ENCODE peak calls at places on chromosomes 6 and 20, in five cellular contexts. One of them, this sample, is unnamed.
A peak's percentile ranks its signal among the peaks of the same experiment; 100 is the strongest.

GRCh38 chr6:7193122-7193521 is 85.4 kb downstream of the RREB1 start:
- DNase-seq in IMR-90: no peak
- DNase-seq in OCI-LY7: no peak
- DNase-seq in effector memory CD4-positive, alpha-beta T cell: no peak
- DNase-seq in PC-3: no peak
- DNase-seq in this sample: no peak

GRCh38 chr20:48607544-48607865 is 220.3 kb downstream of the PREX1 start:
- DNase-seq in IMR-90: no peak
- DNase-seq in OCI-LY7: no peak
- DNase-seq in effector memory CD4-positive, alpha-beta T cell: no peak
- DNase-seq in PC-3: no peak
- DNase-seq in this sample: no peak

GRCh38 chr6:148495029-148495428 is 152.4 kb downstream of the SASH1 start:
- DNase-seq in IMR-90: no peak
- DNase-seq in OCI-LY7: no peak
- DNase-seq in effector memory CD4-positive, alpha-beta T cell: no peak
- DNase-seq in PC-3: no peak
- DNase-seq in this sample: no peak

GRCh38 chr20:51628533-51629398 is 86.2 kb upstream of the NFATC2 start:
- DNase-seq in IMR-90: peak; percentile 86
- DNase-seq in OCI-LY7: no peak
- DNase-seq in effector memory CD4-positive, alpha-beta T cell: no peak
- DNase-seq in PC-3: no peak
- DNase-seq in this sample: no peak

GRCh38 chr20:31790401-31790800 is 28.8 kb upstream of the MYLK2 start:
- DNase-seq in IMR-90: no peak
- DNase-seq in OCI-LY7: no peak
- DNase-seq in effector memory CD4-positive, alpha-beta T cell: no peak
- DNase-seq in PC-3: no peak
- DNase-seq in this sample: no peak

GRCh38 chr20:59525500-59526241 is 78.7 kb upstream of the PHACTR3 start:
- DNase-seq in IMR-90: peak; percentile 13
- DNase-seq in OCI-LY7: peak; percentile 26
- DNase-seq in effector memory CD4-positive, alpha-beta T cell: no peak
- DNase-seq in PC-3: peak; percentile 70
- DNase-seq in this sample: no peak

GRCh38 chr6:108133594-108134179 is 32.1 kb upstream of the NR2E1 start:
- DNase-seq in IMR-90: peak; percentile 74
- DNase-seq in OCI-LY7: no peak
- DNase-seq in effector memory CD4-positive, alpha-beta T cell: no peak
- DNase-seq in PC-3: peak; percentile 73
- DNase-seq in this sample: no peak

GRCh38 chr6:119129148-119129967 is 50.9 kb upstream of the FAM184A start:
- DNase-seq in IMR-90: peak; percentile 76
- DNase-seq in OCI-LY7: peak; percentile 72
- DNase-seq in effector memory CD4-positive, alpha-beta T cell: no peak
- DNase-seq in PC-3: peak; percentile 75
- DNase-seq in this sample: no peak

GRCh38 chr20:63635431-63636141 is 8.7 kb upstream of the GMEB2 start:
- DNase-seq in IMR-90: no peak
- DNase-seq in OCI-LY7: peak; percentile 61
- DNase-seq in effector memory CD4-positive, alpha-beta T cell: peak; percentile 72
- DNase-seq in PC-3: no peak
- DNase-seq in this sample: peak; percentile 30

GRCh38 chr20:56001890-56002289 is 3.4 kb downstream of the CBLN4 start:
- DNase-seq in IMR-90: no peak
- DNase-seq in OCI-LY7: no peak
- DNase-seq in effector memory CD4-positive, alpha-beta T cell: no peak
- DNase-seq in PC-3: no peak
- DNase-seq in this sample: no peak
- H3K9me3 ChIP-seq in IMR-90: peaks cover 29% of the 10 kb centered on the region
- H3K9me3 ChIP-seq in OCI-LY7: no peaks in the 10 kb centered on the region
- H3K9me3 ChIP-seq in effector memory CD4-positive, alpha-beta T cell: no peaks in the 10 kb centered on the region
- H3K9me3 ChIP-seq in PC-3: peaks cover 46% of the 10 kb centered on the region
- H3K9me3 ChIP-seq in this sample: no peaks in the 10 kb centered on the region

DNA sequence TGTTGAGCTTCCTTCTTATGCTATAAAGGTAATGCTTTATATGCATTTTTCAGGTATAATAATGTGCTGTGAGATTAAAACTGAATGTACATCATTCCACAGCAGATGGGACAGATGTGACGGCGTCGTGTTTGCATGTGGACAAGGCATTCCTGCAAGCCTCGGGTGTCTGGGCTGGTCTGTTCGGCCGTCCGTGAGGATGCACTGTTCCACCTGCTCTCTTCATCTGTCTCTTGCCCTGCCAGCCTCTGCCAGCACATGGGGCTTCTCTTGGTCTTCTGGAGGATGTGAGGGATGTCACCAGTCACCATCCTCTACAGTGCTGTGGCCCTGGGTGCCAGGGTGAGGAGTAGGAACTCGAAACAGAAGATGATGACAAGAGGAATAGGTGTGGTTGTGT is 223.2 kb downstream of the ERMARD start:
- DNase-seq in IMR-90: no peak
- DNase-seq in OCI-LY7: no peak
- DNase-seq in effector memory CD4-positive, alpha-beta T cell: no peak
- DNase-seq in PC-3: no peak
- DNase-seq in this sample: no peak
- H3K9me3 ChIP-seq in IMR-90: peaks cover 44% of the 10 kb centered on the region
- H3K9me3 ChIP-seq in OCI-LY7: no peaks in the 10 kb centered on the region
- H3K9me3 ChIP-seq in effector memory CD4-positive, alpha-beta T cell: no peaks in the 10 kb centered on the region
- H3K9me3 ChIP-seq in PC-3: no peaks in the 10 kb centered on the region
- H3K9me3 ChIP-seq in this sample: no peaks in the 10 kb centered on the region

DNA sequence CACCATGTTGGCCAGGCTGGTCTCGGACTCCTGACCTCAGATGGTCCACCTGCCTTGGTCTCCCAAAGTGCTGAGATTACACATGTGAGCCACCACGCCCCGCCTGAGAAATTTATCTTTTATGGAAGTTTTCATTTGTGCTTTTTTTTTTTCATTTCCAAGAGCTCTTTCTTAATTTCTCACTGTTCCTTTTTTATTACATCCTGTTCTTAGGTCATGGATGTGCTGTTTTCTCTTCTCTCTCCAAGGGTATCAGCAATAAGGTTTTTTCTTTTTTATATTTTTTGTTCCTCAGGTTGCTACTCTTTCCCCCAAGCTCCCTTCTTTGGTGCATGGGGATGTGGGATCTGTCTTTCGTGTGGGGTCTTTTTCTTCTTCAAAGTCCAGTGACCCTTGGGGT is 21.2 kb upstream of the LSM14B start:
- DNase-seq in IMR-90: no peak
- DNase-seq in OCI-LY7: no peak
- DNase-seq in effector memory CD4-positive, alpha-beta T cell: no peak
- DNase-seq in PC-3: no peak
- DNase-seq in this sample: no peak
- H3K9me3 ChIP-seq in IMR-90: peaks cover 25% of the 10 kb centered on the region
- H3K9me3 ChIP-seq in OCI-LY7: no peaks in the 10 kb centered on the region
- H3K9me3 ChIP-seq in effector memory CD4-positive, alpha-beta T cell: peaks cover 17% of the 10 kb centered on the region
- H3K9me3 ChIP-seq in PC-3: no peaks in the 10 kb centered on the region
- H3K9me3 ChIP-seq in this sample: no peaks in the 10 kb centered on the region

GRCh38 chr20:29874476-29875202 is 1382.8 kb upstream of the DEFB115 start:
- DNase-seq in IMR-90: no peak
- DNase-seq in OCI-LY7: no peak
- DNase-seq in effector memory CD4-positive, alpha-beta T cell: no peak
- DNase-seq in PC-3: no peak
- DNase-seq in this sample: no peak
- H3K9me3 ChIP-seq in IMR-90: peaks cover 43% of the 10 kb centered on the region
- H3K9me3 ChIP-seq in OCI-LY7: no peaks in the 10 kb centered on the region
- H3K9me3 ChIP-seq in effector memory CD4-positive, alpha-beta T cell: no peaks in the 10 kb centered on the region
- H3K9me3 ChIP-seq in PC-3: peaks cover 12% of the 10 kb centered on the region
- H3K9me3 ChIP-seq in this sample: no peaks in the 10 kb centered on the region

DNA sequence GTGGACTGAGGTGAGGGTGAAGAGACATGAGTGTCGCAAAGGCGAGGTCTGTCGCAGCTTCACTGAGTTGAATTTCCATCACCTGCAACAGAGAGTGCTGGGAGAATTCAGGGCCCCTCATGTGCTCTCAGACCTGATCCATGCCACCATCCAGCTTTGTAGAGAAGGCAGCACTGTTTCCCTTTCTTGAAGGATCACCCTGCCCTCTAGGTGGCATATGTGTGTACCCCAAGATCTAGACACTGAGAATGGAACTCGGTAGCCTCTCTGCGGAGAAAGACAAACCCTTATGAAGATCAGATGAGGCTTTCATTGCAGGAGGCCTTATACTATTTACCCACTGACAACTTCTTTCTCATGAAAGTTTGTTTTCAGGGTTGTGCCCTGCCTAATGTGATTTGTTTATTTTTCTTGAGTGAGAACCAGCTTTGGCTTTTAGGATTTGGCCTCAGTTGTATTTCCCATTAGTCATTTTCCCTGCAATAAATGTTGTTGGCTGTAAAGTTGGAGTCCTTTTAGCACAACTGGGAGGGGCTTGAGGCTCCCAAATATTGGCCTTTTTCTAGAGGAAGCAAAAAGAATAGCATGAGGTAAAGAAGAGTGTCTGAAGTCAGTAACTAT is 811.3 kb downstream of the DHX35 start:
- DNase-seq in IMR-90: no peak
- DNase-seq in OCI-LY7: no peak
- DNase-seq in effector memory CD4-positive, alpha-beta T cell: no peak
- DNase-seq in PC-3: no peak
- DNase-seq in this sample: no peak
- H3K9me3 ChIP-seq in IMR-90: no peaks in the 10 kb centered on the region
- H3K9me3 ChIP-seq in OCI-LY7: no peaks in the 10 kb centered on the region
- H3K9me3 ChIP-seq in effector memory CD4-positive, alpha-beta T cell: no peaks in the 10 kb centered on the region
- H3K9me3 ChIP-seq in PC-3: peaks cover 40% of the 10 kb centered on the region
- H3K9me3 ChIP-seq in this sample: no peaks in the 10 kb centered on the region

GRCh38 chr20:28616354-28616753 is 2641.1 kb upstream of the DEFB115 start:
- DNase-seq in IMR-90: no peak
- DNase-seq in OCI-LY7: no peak
- DNase-seq in effector memory CD4-positive, alpha-beta T cell: no peak
- DNase-seq in PC-3: no peak
- DNase-seq in this sample: no peak
- H3K9me3 ChIP-seq in IMR-90: no peaks in the 10 kb centered on the region
- H3K9me3 ChIP-seq in OCI-LY7: peaks cover 25% of the 10 kb centered on the region
- H3K9me3 ChIP-seq in effector memory CD4-positive, alpha-beta T cell: no peaks in the 10 kb centered on the region
- H3K9me3 ChIP-seq in PC-3: peaks cover 24% of the 10 kb centered on the region
- H3K9me3 ChIP-seq in this sample: peaks cover 8% of the 10 kb centered on the region

GRCh38 chr6:164347455-164347854 is 932.9 kb downstream of the QKI start:
- DNase-seq in IMR-90: no peak
- DNase-seq in OCI-LY7: no peak
- DNase-seq in effector memory CD4-positive, alpha-beta T cell: no peak
- DNase-seq in PC-3: no peak
- DNase-seq in this sample: no peak

GRCh38 chr6:164345340-164345739 is 930.8 kb downstream of the QKI start:
- DNase-seq in IMR-90: no peak
- DNase-seq in OCI-LY7: no peak
- DNase-seq in effector memory CD4-positive, alpha-beta T cell: no peak
- DNase-seq in PC-3: no peak
- DNase-seq in this sample: no peak

GRCh38 chr6:164344801-164345291 is 930.3 kb downstream of the QKI start:
- DNase-seq in IMR-90: no peak
- DNase-seq in OCI-LY7: no peak
- DNase-seq in effector memory CD4-positive, alpha-beta T cell: no peak
- DNase-seq in PC-3: no peak
- DNase-seq in this sample: no peak

GRCh38 chr6:164346631-164347030 is 932.1 kb downstream of the QKI start:
- DNase-seq in IMR-90: no peak
- DNase-seq in OCI-LY7: no peak
- DNase-seq in effector memory CD4-positive, alpha-beta T cell: no peak
- DNase-seq in PC-3: no peak
- DNase-seq in this sample: no peak

DNA sequence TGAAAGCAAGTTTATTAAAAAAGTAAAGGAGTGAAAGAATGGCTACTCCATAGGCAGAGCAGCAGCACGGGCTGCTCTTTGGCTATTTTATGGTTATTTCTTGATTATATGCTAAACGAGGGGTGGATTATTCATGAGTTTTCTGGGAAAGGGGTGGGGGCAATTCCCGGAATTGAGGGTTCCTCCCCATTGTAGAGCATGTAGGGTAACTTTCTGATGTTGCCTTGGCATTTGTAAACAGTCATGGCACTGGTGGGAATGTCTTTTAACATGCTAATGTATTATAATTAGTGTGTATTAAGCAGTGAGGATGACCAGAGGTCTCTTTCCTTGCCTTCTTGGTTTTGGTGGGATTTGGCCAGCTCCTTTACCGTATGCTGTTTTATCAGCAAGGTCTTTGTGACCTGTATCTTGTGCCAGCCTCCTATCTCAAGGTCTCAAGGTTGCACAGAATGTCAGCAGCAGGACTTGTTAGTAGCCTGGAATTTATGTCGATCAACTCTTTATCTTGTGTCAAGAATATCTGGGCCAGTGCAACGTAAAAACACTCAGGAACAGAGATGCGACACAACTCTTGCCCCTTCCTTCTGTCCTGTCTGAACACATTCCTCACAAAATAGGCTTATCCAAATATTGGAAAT is 931.5 kb downstream of the QKI start:
- DNase-seq in IMR-90: no peak
- DNase-seq in OCI-LY7: no peak
- DNase-seq in effector memory CD4-positive, alpha-beta T cell: no peak
- DNase-seq in PC-3: no peak
- DNase-seq in this sample: no peak
- H3K9me3 ChIP-seq in IMR-90: peaks cover 16% of the 10 kb centered on the region
- H3K9me3 ChIP-seq in OCI-LY7: no peaks in the 10 kb centered on the region
- H3K9me3 ChIP-seq in effector memory CD4-positive, alpha-beta T cell: no peaks in the 10 kb centered on the region
- H3K9me3 ChIP-seq in PC-3: no peaks in the 10 kb centered on the region
- H3K9me3 ChIP-seq in this sample: no peaks in the 10 kb centered on the region

DNA sequence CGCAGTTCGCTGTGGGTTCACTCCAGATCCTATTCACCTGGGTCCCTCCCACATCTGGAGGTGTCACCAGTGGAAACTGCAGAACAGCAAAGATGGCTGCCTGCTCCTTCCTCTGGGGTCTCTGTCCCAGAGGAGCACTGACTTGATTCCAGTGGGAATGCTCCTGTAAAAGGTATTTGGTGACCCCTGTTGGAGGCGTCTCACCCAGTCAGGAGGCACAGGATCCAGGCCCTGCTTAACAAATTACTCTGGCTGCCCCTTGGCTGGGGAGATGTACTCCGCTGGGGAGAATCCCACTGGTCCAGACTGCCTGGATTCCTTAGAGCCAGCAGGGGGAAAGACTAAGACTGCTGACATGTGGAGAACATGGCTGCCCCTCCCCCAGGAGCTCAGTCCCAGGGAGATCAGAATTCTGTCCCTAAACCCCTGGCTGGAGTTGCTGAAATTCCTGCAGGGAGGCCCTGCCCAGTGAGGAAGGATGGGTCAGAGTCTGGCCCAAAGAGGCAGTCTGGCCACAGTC is 483.0 kb downstream of the CBLN4 start:
- DNase-seq in IMR-90: no peak
- DNase-seq in OCI-LY7: no peak
- DNase-seq in effector memory CD4-positive, alpha-beta T cell: no peak
- DNase-seq in PC-3: no peak
- DNase-seq in this sample: no peak
- H3K9me3 ChIP-seq in IMR-90: peaks cover 10% of the 10 kb centered on the region
- H3K9me3 ChIP-seq in OCI-LY7: no peaks in the 10 kb centered on the region
- H3K9me3 ChIP-seq in effector memory CD4-positive, alpha-beta T cell: no peaks in the 10 kb centered on the region
- H3K9me3 ChIP-seq in PC-3: peaks cover 32% of the 10 kb centered on the region
- H3K9me3 ChIP-seq in this sample: no peaks in the 10 kb centered on the region

This sample was measured in T-helper 17 cell.